ENCODE peak calls at places on chromosomes 6 and 20, in six cellular contexts. Y, B, I, V, N and P are unnamed samples. For H3K4me1, the result is how much of the 10 kb centered on the place peaks cover.

GRCh38 chr6:169345198-169345597 is 91.6 kb upstream of the THBS2 start:
- DNase-seq in Y (no peak), B (no peak), I (no peak), V (no peak), N (peak), P (no peak)

GRCh38 chr6:63014290-63014689 is 197.0 kb upstream of the FKBP1C start:
- DNase-seq in Y (no peak), B (no peak), I (no peak), V (no peak), N (no peak), P (no peak)

GRCh38 chr20:50911030-50911429 is 20.2 kb downstream of the ADNP start:
- DNase-seq in Y (no peak), B (no peak), I (no peak), V (no peak), N (no peak), P (no peak)

GRCh38 chr6:100617633-100618348 is 153.1 kb upstream of the SIM1 start:
- DNase-seq in Y (no peak), B (no peak), I (no peak), V (no peak), N (no peak), P (no peak)

GRCh38 chr6:165552248-165552736 is 110.7 kb downstream of the PDE10A start:
- DNase-seq in Y (no peak), B (no peak), I (no peak), V (no peak), N (no peak), P (no peak)

GRCh38 chr6:157637941-157638340 is 185.1 kb upstream of the SNX9 start:
- DNase-seq in Y (no peak), B (no peak), I (no peak), V (no peak), N (no peak), P (no peak)

GRCh38 chr6:155188707-155189496 is 74.9 kb upstream of the CLDN20 start:
- DNase-seq in Y (no peak), B (no peak), I (no peak), V (no peak), N (peak), P (peak)

GRCh38 chr20:44599715-44600114 is 17.3 kb downstream of the PKIG start:
- DNase-seq in Y (no peak), B (no peak), I (no peak), V (no peak), N (no peak), P (no peak)

GRCh38 chr20:13221673-13222318 is 722 bp downstream of the ISM1 start:
- DNase-seq in Y (peak), B (peak), I (no peak), V (peak), N (peak), P (peak)

GRCh38 chr6:78910611-78911134 is 43.3 kb downstream of the IRAK1BP1 start:
- DNase-seq in Y (peak), B (peak), I (no peak), V (peak), N (peak), P (peak)

GRCh38 chr6:130928993-130929678 is 101.9 kb downstream of the SMLR1 start:
- DNase-seq in Y (no peak), B (no peak), I (no peak), V (no peak), N (peak), P (no peak)

GRCh38 chr6:26550250-26550993 is 12.3 kb downstream of the HMGN4 start:
- DNase-seq in Y (peak), B (peak), I (no peak), V (peak), N (peak), P (peak)

GRCh38 chr20:36988494-36988966 is 37.0 kb upstream of the SAMHD1 start:
- DNase-seq in Y (no peak), B (no peak), I (no peak), V (no peak), N (peak), P (no peak)

GRCh38 chr6:77368660-77369313 is 94.5 kb downstream of the HTR1B start:
- DNase-seq in Y (no peak), B (peak), I (no peak), V (no peak), N (peak), P (peak)

GRCh38 chr6:12269100-12269499 is 21.1 kb upstream of the EDN1 start:
- DNase-seq in Y (no peak), B (no peak), I (no peak), V (no peak), N (no peak), P (no peak)

GRCh38 chr6:72649032-72649984 is 27.4 kb downstream of the KCNQ5 start:
- DNase-seq in Y (no peak), B (no peak), I (peak), V (no peak), N (peak), P (no peak)

GRCh38 chr6:100412872-100413271 is 51.8 kb downstream of the SIM1 start:
- DNase-seq in Y (no peak), B (no peak), I (no peak), V (no peak), N (no peak), P (no peak)

GRCh38 chr6:3501826-3502505 is 45.1 kb upstream of the SLC22A23 start:
- DNase-seq in Y (no peak), B (no peak), I (no peak), V (no peak), N (no peak), P (no peak)

GRCh38 chr6:105936972-105937371 is 149.2 kb upstream of the PRDM1 start:
- DNase-seq in Y (no peak), B (no peak), I (no peak), V (no peak), N (no peak), P (no peak)

GRCh38 chr6:47180633-47181032 is 129.1 kb downstream of the TNFRSF21 start:
- DNase-seq in Y (no peak), B (no peak), I (no peak), V (no peak), N (no peak), P (no peak)

GRCh38 chr6:154602296-154602695 is 91.8 kb upstream of the CNKSR3 start:
- DNase-seq in Y (no peak), B (no peak), I (no peak), V (no peak), N (no peak), P (no peak)

GRCh38 chr6:130020892-130021483 is 2.6 kb downstream of the L3MBTL3 start:
- DNase-seq in Y (peak), B (peak), I (peak), V (peak), N (peak), P (peak)

GRCh38 chr6:111602481-111603404 is 2.9 kb downstream of the TRAF3IP2 start:
- DNase-seq in Y (no peak), B (no peak), I (no peak), V (peak), N (peak), P (no peak)

GRCh38 chr6:9789201-9789600 is 625.7 kb downstream of the TFAP2A start:
- DNase-seq in Y (no peak), B (no peak), I (no peak), V (no peak), N (no peak), P (no peak)

GRCh38 chr20:57291003-57291402 is 24.6 kb upstream of the BMP7 start:
- DNase-seq in Y (no peak), B (no peak), I (no peak), V (no peak), N (no peak), P (no peak)

GRCh38 chr6:20569000-20569610 is 34.8 kb downstream of the CDKAL1 start:
- DNase-seq in Y (no peak), B (no peak), I (no peak), V (no peak), N (no peak), P (no peak)

GRCh38 chr6:130365166-130366010 is 429 bp upstream of the TMEM200A start:
- DNase-seq in Y (peak), B (peak), I (no peak), V (peak), N (peak), P (peak)

GRCh38 chr20:20212675-20213096 is 155.2 kb upstream of the INSM1 start:
- DNase-seq in Y (no peak), B (no peak), I (no peak), V (no peak), N (no peak), P (no peak)

GRCh38 chr6:91613481-91613880 is 1026.6 kb upstream of the MAP3K7 start:
- DNase-seq in Y (no peak), B (no peak), I (no peak), V (no peak), N (no peak), P (no peak)

GRCh38 chr20:38651154-38651553 is 49.5 kb downstream of the ARHGAP40 start:
- DNase-seq in Y (no peak), B (no peak), I (no peak), V (no peak), N (no peak), P (no peak)

GRCh38 chr20:15555913-15556312 is 1017.3 kb downstream of the KIF16B start:
- DNase-seq in Y (no peak), B (no peak), I (no peak), V (no peak), N (no peak), P (no peak)

GRCh38 chr20:54362283-54362682 is 113.1 kb upstream of the DOK5 start:
- DNase-seq in Y (no peak), B (no peak), I (no peak), V (no peak), N (no peak), P (no peak)

GRCh38 chr6:30321692-30322388 is 4.9 kb upstream of the TRIM39 start:
- DNase-seq in Y (no peak), B (no peak), I (no peak), V (no peak), N (peak), P (no peak)

GRCh38 chr6:44044154-44044539 is 83.1 kb downstream of the MRPL14 start:
- DNase-seq in Y (no peak), B (peak), I (no peak), V (no peak), N (no peak), P (no peak)

GRCh38 chr6:35294308-35294945 is 3.2 kb upstream of the DEF6 start:
- DNase-seq in Y (peak), B (no peak), I (no peak), V (peak), N (peak), P (peak)

GRCh38 chr20:41499064-41499463 is 119.1 kb downstream of the CHD6 start:
- DNase-seq in Y (no peak), B (no peak), I (no peak), V (no peak), N (no peak), P (no peak)

GRCh38 chr6:22151892-22152291 is 144.9 kb downstream of the PRL start:
- DNase-seq in Y (no peak), B (no peak), I (no peak), V (no peak), N (no peak), P (no peak)
- H3K4me1 ChIP-seq in Y (under half), B (under half), I (under half), V (under half), N (under half), P (under half)

DNA sequence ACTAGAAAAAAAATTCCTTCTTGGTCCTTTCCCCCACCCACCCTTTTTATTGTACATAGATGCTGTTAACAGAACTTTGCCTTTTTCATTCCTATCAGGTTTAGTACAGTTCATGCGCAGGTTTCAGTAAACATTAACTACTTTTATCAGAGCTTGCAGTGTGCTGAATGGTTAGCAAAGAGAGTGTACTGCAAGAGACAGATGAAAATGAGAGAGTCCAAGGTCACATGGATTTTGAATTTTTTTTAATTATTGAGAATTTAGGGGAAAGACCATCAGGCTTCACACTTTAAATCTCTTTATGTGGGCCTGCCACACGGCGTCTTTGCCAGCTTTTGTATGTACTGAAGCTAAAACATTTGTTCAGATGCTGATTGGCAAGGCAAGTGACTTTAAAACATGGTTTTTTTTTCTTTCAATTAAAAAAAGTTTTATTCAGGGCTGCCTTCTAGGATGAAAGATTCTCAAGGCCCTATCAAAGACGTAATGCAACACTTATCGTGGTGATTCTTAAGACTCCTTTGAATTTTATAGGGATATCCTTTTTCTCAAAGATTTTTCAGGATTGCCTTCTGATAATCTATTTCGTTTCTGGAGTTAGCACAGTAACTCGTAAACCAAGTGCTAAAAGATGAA is 32.2 kb downstream of the RREB1 start:
- DNase-seq in Y (no peak), B (no peak), I (no peak), V (no peak), N (no peak), P (no peak)
- H3K4me1 ChIP-seq in Y (under half), B (under half), I (half or more), V (half or more), N (half or more), P (half or more)

GRCh38 chr6:147662639-147663038 is 154.1 kb downstream of the SAMD5 start:
- DNase-seq in Y (no peak), B (no peak), I (no peak), V (no peak), N (no peak), P (no peak)
- H3K4me1 ChIP-seq in Y (under half), B (under half), I (under half), V (under half), N (under half), P (under half)

GRCh38 chr6:150491131-150491795 is 108.4 kb upstream of the PLEKHG1 start:
- DNase-seq in Y (no peak), B (no peak), I (no peak), V (no peak), N (peak), P (no peak)
- H3K4me1 ChIP-seq in Y (under half), B (under half), I (under half), V (under half), N (under half), P (under half)

GRCh38 chr20:22576273-22576672 is 8.1 kb downstream of the FOXA2 start:
- DNase-seq in Y (no peak), B (no peak), I (no peak), V (no peak), N (no peak), P (no peak)

GRCh38 chr20:22574545-22575086 is 9.8 kb downstream of the FOXA2 start:
- DNase-seq in Y (no peak), B (no peak), I (no peak), V (no peak), N (no peak), P (no peak)

GRCh38 chr20:22575087-22575721 is 9.2 kb downstream of the FOXA2 start:
- DNase-seq in Y (no peak), B (no peak), I (no peak), V (no peak), N (no peak), P (no peak)

GRCh38 chr20:22576733-22577514 is 7.4 kb downstream of the FOXA2 start:
- DNase-seq in Y (no peak), B (no peak), I (no peak), V (no peak), N (no peak), P (no peak)

GRCh38 chr20:22575737-22576136 is 8.6 kb downstream of the FOXA2 start:
- DNase-seq in Y (no peak), B (no peak), I (no peak), V (no peak), N (no peak), P (no peak)
- H3K4me1 ChIP-seq in Y (under half), B (under half), I (half or more), V (under half), N (under half), P (under half)